ENCODE peak calls at places on chromosomes 4 and X, in nine cellular contexts. One of them, this sample, is unnamed. For H3K4me1, the result is how much of the 10 kb centered on the place peaks cover.

GRCh38 chrX:71160475-71160874 is 15.8 kb downstream of the NLGN3 start:
- DNase-seq in transverse colon: no peak
- DNase-seq in pancreas: no peak
- DNase-seq in heart left ventricle: no peak
- DNase-seq in lower lobe of right lung: no peak
- DNase-seq in fibroblast of lung: no peak
- DNase-seq in endodermal cell: no peak
- DNase-seq in psoas muscle: no peak
- DNase-seq in stomach: no peak
- DNase-seq in this sample: peak

GRCh38 chrX:121987163-121987562 is 939.8 kb downstream of the GLUD2 start:
- DNase-seq in transverse colon: no peak
- DNase-seq in pancreas: no peak
- DNase-seq in stomach: no peak
- DNase-seq in endodermal cell: no peak
- DNase-seq in psoas muscle: no peak
- DNase-seq in fibroblast of lung: no peak
- DNase-seq in heart left ventricle: no peak
- DNase-seq in lower lobe of right lung: no peak
- DNase-seq in this sample: peak

GRCh38 chr4:151430737-151431457 is 21.9 kb downstream of the FHIP1A start:
- DNase-seq in stomach: no peak
- DNase-seq in heart left ventricle: no peak
- DNase-seq in lower lobe of right lung: no peak
- DNase-seq in pancreas: no peak
- DNase-seq in psoas muscle: no peak
- DNase-seq in transverse colon: no peak
- DNase-seq in fibroblast of lung: no peak
- DNase-seq in endodermal cell: peak
- DNase-seq in this sample: no peak

GRCh38 chrX:126799059-126799458 is 20.5 kb upstream of the PRR32 start:
- DNase-seq in stomach: no peak
- DNase-seq in heart left ventricle: no peak
- DNase-seq in fibroblast of lung: no peak
- DNase-seq in pancreas: no peak
- DNase-seq in psoas muscle: no peak
- DNase-seq in lower lobe of right lung: no peak
- DNase-seq in transverse colon: no peak
- DNase-seq in endodermal cell: no peak
- DNase-seq in this sample: no peak

GRCh38 chr4:154779362-154779947 is 1.6 kb upstream of the RBM46 start:
- DNase-seq in fibroblast of lung: peak
- DNase-seq in psoas muscle: no peak
- DNase-seq in lower lobe of right lung: no peak
- DNase-seq in transverse colon: no peak
- DNase-seq in stomach: no peak
- DNase-seq in heart left ventricle: no peak
- DNase-seq in endodermal cell: no peak
- DNase-seq in pancreas: no peak
- DNase-seq in this sample: peak

GRCh38 chr4:121675715-121676114 is 21.1 kb downstream of the ANXA5 start:
- DNase-seq in transverse colon: no peak
- DNase-seq in pancreas: no peak
- DNase-seq in endodermal cell: peak
- DNase-seq in heart left ventricle: no peak
- DNase-seq in fibroblast of lung: peak
- DNase-seq in lower lobe of right lung: no peak
- DNase-seq in stomach: no peak
- DNase-seq in psoas muscle: no peak
- DNase-seq in this sample: no peak

GRCh38 chr4:138845051-138845450 is 170.5 kb upstream of the NOCT start:
- DNase-seq in endodermal cell: peak
- DNase-seq in pancreas: no peak
- DNase-seq in stomach: no peak
- DNase-seq in transverse colon: no peak
- DNase-seq in lower lobe of right lung: no peak
- DNase-seq in psoas muscle: no peak
- DNase-seq in heart left ventricle: no peak
- DNase-seq in fibroblast of lung: no peak
- DNase-seq in this sample: no peak

GRCh38 chr4:89305712-89306437 is 1.7 kb downstream of the GPRIN3 start:
- DNase-seq in stomach: no peak
- DNase-seq in pancreas: no peak
- DNase-seq in psoas muscle: no peak
- DNase-seq in lower lobe of right lung: no peak
- DNase-seq in fibroblast of lung: peak
- DNase-seq in heart left ventricle: no peak
- DNase-seq in endodermal cell: no peak
- DNase-seq in transverse colon: no peak
- DNase-seq in this sample: no peak

GRCh38 chr4:46648088-46648744 is 258.3 kb upstream of the GABRA2 start:
- DNase-seq in lower lobe of right lung: no peak
- DNase-seq in endodermal cell: peak
- DNase-seq in transverse colon: peak
- DNase-seq in heart left ventricle: no peak
- DNase-seq in fibroblast of lung: peak
- DNase-seq in pancreas: no peak
- DNase-seq in stomach: no peak
- DNase-seq in psoas muscle: no peak
- DNase-seq in this sample: peak

GRCh38 chr4:109998867-109999303 is 86.2 kb downstream of the EGF start:
- DNase-seq in stomach: no peak
- DNase-seq in fibroblast of lung: peak
- DNase-seq in pancreas: no peak
- DNase-seq in transverse colon: no peak
- DNase-seq in lower lobe of right lung: no peak
- DNase-seq in endodermal cell: no peak
- DNase-seq in heart left ventricle: peak
- DNase-seq in psoas muscle: no peak
- DNase-seq in this sample: peak

GRCh38 chr4:31045724-31046318 is 325.7 kb downstream of the PCDH7 start:
- DNase-seq in fibroblast of lung: peak
- DNase-seq in heart left ventricle: no peak
- DNase-seq in lower lobe of right lung: no peak
- DNase-seq in transverse colon: peak
- DNase-seq in stomach: peak
- DNase-seq in psoas muscle: no peak
- DNase-seq in endodermal cell: peak
- DNase-seq in pancreas: peak
- DNase-seq in this sample: peak

GRCh38 chr4:168711197-168712120 is 214.6 kb downstream of the PALLD start:
- DNase-seq in heart left ventricle: no peak
- DNase-seq in fibroblast of lung: peak
- DNase-seq in pancreas: no peak
- DNase-seq in lower lobe of right lung: no peak
- DNase-seq in stomach: no peak
- DNase-seq in endodermal cell: no peak
- DNase-seq in psoas muscle: no peak
- DNase-seq in transverse colon: no peak
- DNase-seq in this sample: peak

GRCh38 chr4:84878541-84878940 is 87.9 kb downstream of the WDFY3 start:
- DNase-seq in transverse colon: no peak
- DNase-seq in heart left ventricle: no peak
- DNase-seq in stomach: no peak
- DNase-seq in endodermal cell: no peak
- DNase-seq in fibroblast of lung: peak
- DNase-seq in pancreas: no peak
- DNase-seq in psoas muscle: no peak
- DNase-seq in lower lobe of right lung: no peak
- DNase-seq in this sample: no peak

GRCh38 chr4:150139297-150139696 is 61.1 kb downstream of the DCLK2 start:
- DNase-seq in endodermal cell: no peak
- DNase-seq in pancreas: no peak
- DNase-seq in fibroblast of lung: no peak
- DNase-seq in transverse colon: no peak
- DNase-seq in lower lobe of right lung: no peak
- DNase-seq in stomach: no peak
- DNase-seq in heart left ventricle: no peak
- DNase-seq in psoas muscle: no peak
- DNase-seq in this sample: no peak

GRCh38 chrX:68916891-68917290 is 88.1 kb downstream of the EFNB1 start:
- DNase-seq in heart left ventricle: no peak
- DNase-seq in pancreas: no peak
- DNase-seq in endodermal cell: no peak
- DNase-seq in transverse colon: no peak
- DNase-seq in fibroblast of lung: no peak
- DNase-seq in stomach: no peak
- DNase-seq in lower lobe of right lung: no peak
- DNase-seq in psoas muscle: no peak
- DNase-seq in this sample: no peak

GRCh38 chrX:153880440-153880815 is 5.5 kb downstream of the L1CAM start:
- DNase-seq in transverse colon: no peak
- DNase-seq in stomach: no peak
- DNase-seq in heart left ventricle: no peak
- DNase-seq in lower lobe of right lung: no peak
- DNase-seq in fibroblast of lung: no peak
- DNase-seq in pancreas: no peak
- DNase-seq in endodermal cell: peak
- DNase-seq in psoas muscle: peak
- DNase-seq in this sample: no peak

GRCh38 chr4:159070742-159071141 is 32.1 kb upstream of the RAPGEF2 start:
- DNase-seq in endodermal cell: no peak
- DNase-seq in psoas muscle: no peak
- DNase-seq in heart left ventricle: no peak
- DNase-seq in fibroblast of lung: peak
- DNase-seq in stomach: no peak
- DNase-seq in transverse colon: no peak
- DNase-seq in pancreas: no peak
- DNase-seq in lower lobe of right lung: no peak
- DNase-seq in this sample: no peak

GRCh38 chr4:7765676-7766075 is 174.0 kb downstream of the AFAP1 start:
- DNase-seq in psoas muscle: peak
- DNase-seq in fibroblast of lung: no peak
- DNase-seq in transverse colon: no peak
- DNase-seq in lower lobe of right lung: no peak
- DNase-seq in pancreas: no peak
- DNase-seq in stomach: no peak
- DNase-seq in endodermal cell: no peak
- DNase-seq in heart left ventricle: no peak
- DNase-seq in this sample: no peak

GRCh38 chr4:138439143-138439581 is 197.0 kb upstream of the SLC7A11 start:
- DNase-seq in transverse colon: no peak
- DNase-seq in psoas muscle: no peak
- DNase-seq in endodermal cell: no peak
- DNase-seq in pancreas: no peak
- DNase-seq in lower lobe of right lung: no peak
- DNase-seq in fibroblast of lung: peak
- DNase-seq in stomach: no peak
- DNase-seq in heart left ventricle: no peak
- DNase-seq in this sample: peak

GRCh38 chr4:26288308-26288982 is 32.4 kb upstream of the RBPJ start:
- DNase-seq in heart left ventricle: peak
- DNase-seq in transverse colon: no peak
- DNase-seq in endodermal cell: no peak
- DNase-seq in lower lobe of right lung: peak
- DNase-seq in pancreas: no peak
- DNase-seq in psoas muscle: no peak
- DNase-seq in stomach: no peak
- DNase-seq in fibroblast of lung: peak
- DNase-seq in this sample: no peak

GRCh38 chr4:168334053-168334452 is 15.5 kb upstream of the DDX60 start:
- DNase-seq in lower lobe of right lung: no peak
- DNase-seq in fibroblast of lung: no peak
- DNase-seq in transverse colon: no peak
- DNase-seq in heart left ventricle: no peak
- DNase-seq in psoas muscle: no peak
- DNase-seq in pancreas: no peak
- DNase-seq in stomach: no peak
- DNase-seq in endodermal cell: no peak
- DNase-seq in this sample: no peak

GRCh38 chr4:128163177-128164117 is 102.3 kb downstream of the LARP1B start:
- DNase-seq in pancreas: no peak
- DNase-seq in endodermal cell: peak
- DNase-seq in stomach: no peak
- DNase-seq in transverse colon: no peak
- DNase-seq in lower lobe of right lung: no peak
- DNase-seq in heart left ventricle: no peak
- DNase-seq in fibroblast of lung: peak
- DNase-seq in psoas muscle: no peak
- DNase-seq in this sample: peak

GRCh38 chrX:106931831-106932491 is 11.8 kb downstream of the CLDN2 start:
- DNase-seq in endodermal cell: no peak
- DNase-seq in pancreas: no peak
- DNase-seq in psoas muscle: no peak
- DNase-seq in lower lobe of right lung: no peak
- DNase-seq in fibroblast of lung: no peak
- DNase-seq in stomach: no peak
- DNase-seq in transverse colon: no peak
- DNase-seq in heart left ventricle: no peak
- DNase-seq in this sample: no peak
- H3K4me1 ChIP-seq in endodermal cell: under half
- H3K4me1 ChIP-seq in pancreas: under half
- H3K4me1 ChIP-seq in psoas muscle: under half
- H3K4me1 ChIP-seq in lower lobe of right lung: under half
- H3K4me1 ChIP-seq in fibroblast of lung: under half
- H3K4me1 ChIP-seq in stomach: under half
- H3K4me1 ChIP-seq in transverse colon: under half
- H3K4me1 ChIP-seq in heart left ventricle: under half
- H3K4me1 ChIP-seq in this sample: under half

GRCh38 chrX:20442597-20442996 is 175.9 kb upstream of the RPS6KA3 start:
- DNase-seq in lower lobe of right lung: peak
- DNase-seq in pancreas: peak
- DNase-seq in psoas muscle: peak
- DNase-seq in transverse colon: peak
- DNase-seq in fibroblast of lung: peak
- DNase-seq in heart left ventricle: peak
- DNase-seq in endodermal cell: peak
- DNase-seq in stomach: peak
- DNase-seq in this sample: peak
- TF ChIP-seq CTCF in lower lobe of right lung: peak
- TF ChIP-seq CTCF in pancreas: peak
- TF ChIP-seq CTCF in psoas muscle: peak
- TF ChIP-seq CTCF in transverse colon: peak
- TF ChIP-seq CTCF in fibroblast of lung: peak
- TF ChIP-seq CTCF in heart left ventricle: peak
- TF ChIP-seq CTCF in endodermal cell: peak
- TF ChIP-seq CTCF in stomach: peak
- TF ChIP-seq CTCF in this sample: peak

DNA sequence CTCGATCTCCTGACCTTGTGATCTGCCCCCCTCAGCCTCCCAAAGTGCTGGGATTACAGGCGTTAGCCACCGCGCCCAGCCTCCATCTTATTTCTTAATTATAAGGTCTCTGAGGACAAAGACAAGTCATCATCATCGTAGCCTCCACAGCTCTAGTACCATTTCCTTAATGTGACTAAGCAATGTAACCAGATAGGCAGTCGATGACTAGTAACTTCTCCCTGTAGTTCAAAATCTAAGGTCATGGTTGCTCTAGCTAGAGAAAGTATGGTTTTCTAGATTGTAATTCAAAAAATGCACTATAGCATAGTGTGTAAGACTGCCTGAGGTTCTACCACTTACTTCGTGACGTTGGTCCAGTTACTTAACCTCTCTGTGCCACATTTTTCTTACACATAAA is 6.9 kb downstream of the SLC39A8 start:
- DNase-seq in psoas muscle: no peak
- DNase-seq in pancreas: no peak
- DNase-seq in stomach: no peak
- DNase-seq in endodermal cell: no peak
- DNase-seq in heart left ventricle: no peak
- DNase-seq in fibroblast of lung: no peak
- DNase-seq in lower lobe of right lung: no peak
- DNase-seq in transverse colon: no peak
- DNase-seq in this sample: no peak
- H3K4me1 ChIP-seq in psoas muscle: under half
- H3K4me1 ChIP-seq in pancreas: under half
- H3K4me1 ChIP-seq in stomach: under half
- H3K4me1 ChIP-seq in endodermal cell: under half
- H3K4me1 ChIP-seq in heart left ventricle: under half
- H3K4me1 ChIP-seq in fibroblast of lung: under half
- H3K4me1 ChIP-seq in lower lobe of right lung: under half
- H3K4me1 ChIP-seq in transverse colon: under half
- H3K4me1 ChIP-seq in this sample: under half

GRCh38 chr4:186032259-186032658 is 36.7 kb upstream of the TLR3 start:
- DNase-seq in endodermal cell: peak
- DNase-seq in heart left ventricle: no peak
- DNase-seq in stomach: no peak
- DNase-seq in pancreas: no peak
- DNase-seq in psoas muscle: no peak
- DNase-seq in lower lobe of right lung: no peak
- DNase-seq in transverse colon: no peak
- DNase-seq in fibroblast of lung: no peak
- DNase-seq in this sample: no peak
- TF ChIP-seq CTCF in endodermal cell: peak
- TF ChIP-seq CTCF in heart left ventricle: no peak
- TF ChIP-seq CTCF in stomach: no peak
- TF ChIP-seq CTCF in pancreas: no peak
- TF ChIP-seq CTCF in psoas muscle: no peak
- TF ChIP-seq CTCF in lower lobe of right lung: no peak
- TF ChIP-seq CTCF in transverse colon: no peak
- TF ChIP-seq CTCF in fibroblast of lung: no peak
- TF ChIP-seq CTCF in this sample: peak

This sample was measured in A673.